ENCODE peak calls at places on chromosomes 2 and 18, in seven cellular contexts. S, E, N, C, O, X and Y are unnamed samples.
A peak's percentile ranks its signal among the peaks of the same experiment; 100 is the strongest.

GRCh38 chr18:51151568-51152511 is 45.6 kb downstream of the MEX3C start:
- DNase-seq in S (no peak), E (no peak), N (no peak), C (no peak), O (no peak), X (no peak), Y (no peak)

GRCh38 chr2:68907923-68908253 is 36.7 kb upstream of the BMP10 start:
- DNase-seq in S (no peak), E (no peak), N (no peak), C (no peak), O (no peak), X (no peak), Y (no peak)

GRCh38 chr18:79944746-79945117 is 6.7 kb downstream of the SLC66A2 start:
- DNase-seq in S (no peak), E (no peak), N (no peak), C (no peak), O (no peak), X (peak; percentile 15), Y (no peak)

GRCh38 chr2:51490576-51491234 is 458.8 kb upstream of the NRXN1 start:
- DNase-seq in S (no peak), E (no peak), N (peak; percentile 38), C (no peak), O (no peak), X (no peak), Y (no peak)

GRCh38 chr2:195543063-195543462 is 114.0 kb upstream of the SLC39A10 start:
- DNase-seq in S (no peak), E (no peak), N (no peak), C (no peak), O (no peak), X (no peak), Y (no peak)

GRCh38 chr2:54589340-54590215 is 133.5 kb downstream of the SPTBN1 start:
- DNase-seq in S (no peak), E (peak; percentile 98), N (peak; percentile 46), C (no peak), O (no peak), X (peak; percentile 79), Y (no peak)

GRCh38 chr2:160367887-160368286 is 125.7 kb downstream of the RBMS1 start:
- DNase-seq in S (no peak), E (no peak), N (no peak), C (peak; percentile 7), O (no peak), X (no peak), Y (no peak)

GRCh38 chr18:30280861-30281470 is 761.6 kb downstream of the DSC3 start:
- DNase-seq in S (peak; percentile 34), E (peak; percentile 42), N (peak; percentile 1), C (no peak), O (no peak), X (peak; percentile 15), Y (peak; percentile 57)

GRCh38 chr2:8447610-8448221 is 234.1 kb upstream of the ID2 start:
- DNase-seq in S (peak; percentile 22), E (no peak), N (no peak), C (no peak), O (no peak), X (no peak), Y (no peak)

GRCh38 chr2:230953843-230954242 is 28.8 kb upstream of the GPR55 start:
- DNase-seq in S (no peak), E (no peak), N (no peak), C (no peak), O (no peak), X (no peak), Y (no peak)

GRCh38 chr2:5725794-5726463 is 33.7 kb downstream of the SOX11 start:
- DNase-seq in S (no peak), E (no peak), N (no peak), C (no peak), O (peak; percentile 85), X (no peak), Y (no peak)

GRCh38 chr2:219247678-219248642 is 2.7 kb downstream of the STK16 start:
- DNase-seq in S (no peak), E (no peak), N (no peak), C (no peak), O (no peak), X (no peak), Y (no peak)

GRCh38 chr2:219466816-219467735 is 31.6 kb upstream of the GMPPA start:
- DNase-seq in S (no peak), E (no peak), N (no peak), C (no peak), O (no peak), X (no peak), Y (no peak)

GRCh38 chr2:159873136-159873728 is 75.2 kb upstream of the CD302 start:
- DNase-seq in S (no peak), E (no peak), N (no peak), C (no peak), O (no peak), X (peak; percentile 19), Y (no peak)

GRCh38 chr2:27715318-27716165 is 51.9 kb downstream of the SLC4A1AP start:
- DNase-seq in S (no peak), E (no peak), N (peak; percentile 93), C (no peak), O (peak; percentile 66), X (peak; percentile 46), Y (no peak)

GRCh38 chr18:361941-362913 is 94.4 kb upstream of the THOC1 start:
- DNase-seq in S (no peak), E (peak; percentile 92), N (peak; percentile 74), C (no peak), O (no peak), X (no peak), Y (no peak)

GRCh38 chr2:187486241-187486640 is 38.2 kb upstream of the CALCRL start:
- DNase-seq in S (no peak), E (no peak), N (no peak), C (no peak), O (no peak), X (no peak), Y (no peak)

GRCh38 chr18:7681261-7681660 is 114.1 kb downstream of the PTPRM start:
- DNase-seq in S (no peak), E (no peak), N (no peak), C (no peak), O (no peak), X (no peak), Y (no peak)

GRCh38 chr2:109609352-109610024 is 4.3 kb downstream of the SEPTIN10 start:
- DNase-seq in S (peak; percentile 62), E (no peak), N (no peak), C (no peak), O (no peak), X (no peak), Y (no peak)

GRCh38 chr18:32018331-32019250 is at the start of gene RNF125:
- DNase-seq in S (peak; percentile 87), E (peak; percentile 5), N (peak; percentile 84), C (peak; percentile 69), O (peak; percentile 85), X (peak; percentile 65), Y (peak; percentile 59)

GRCh38 chr2:23381084-23381483 is 3.9 kb upstream of the KLHL29 start:
- DNase-seq in S (peak; percentile 89), E (peak; percentile 18), N (no peak), C (peak; percentile 44), O (no peak), X (no peak), Y (peak; percentile 73)

GRCh38 chr2:235027558-235028214 is 75.9 kb downstream of the SH3BP4 start:
- DNase-seq in S (no peak), E (no peak), N (no peak), C (no peak), O (no peak), X (no peak), Y (no peak)

GRCh38 chr2:74552914-74553811 is 579 bp downstream of the LOXL3 start:
- DNase-seq in S (no peak), E (no peak), N (peak; percentile 76), C (no peak), O (peak; percentile 78), X (no peak), Y (no peak)

GRCh38 chr2:107362973-107363372 is 463.7 kb upstream of the RGPD4 start:
- DNase-seq in S (no peak), E (no peak), N (no peak), C (no peak), O (no peak), X (no peak), Y (no peak)

GRCh38 chr2:107354143-107354542 is 468.2 kb upstream of the ST6GAL2 start:
- DNase-seq in S (no peak), E (no peak), N (peak; percentile 5), C (no peak), O (no peak), X (no peak), Y (no peak)

GRCh38 chr2:107358921-107359320 is 467.8 kb upstream of the RGPD4 start:
- DNase-seq in S (no peak), E (no peak), N (no peak), C (no peak), O (no peak), X (no peak), Y (no peak)

GRCh38 chr2:107361951-107362350 is 464.7 kb upstream of the RGPD4 start:
- DNase-seq in S (no peak), E (no peak), N (no peak), C (no peak), O (no peak), X (no peak), Y (no peak)

DNA sequence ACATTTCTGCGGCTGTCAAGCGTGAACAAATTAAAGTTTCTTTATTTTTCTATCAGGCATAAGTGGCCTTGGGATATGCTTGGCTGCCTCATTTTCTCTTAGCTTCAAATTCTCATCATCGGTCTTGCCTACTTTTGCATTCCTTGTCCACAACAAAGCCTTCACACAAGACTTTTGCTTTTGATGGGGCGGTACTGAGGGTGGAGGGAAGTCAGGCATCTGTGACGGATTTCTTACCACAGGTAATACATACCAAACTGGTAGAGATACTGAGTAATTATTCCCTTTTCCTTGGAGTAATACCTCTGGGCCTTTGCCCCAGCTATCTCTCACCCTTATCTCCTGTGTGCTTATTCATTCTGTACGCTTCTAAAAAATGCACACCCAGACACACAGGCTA is 468.3 kb upstream of the RGPD4 start:
- DNase-seq in S (no peak), E (no peak), N (no peak), C (no peak), O (no peak), X (no peak), Y (no peak)
- TF ChIP-seq JUND in S (no peak), E (no peak), N (no peak), C (no peak), O (no peak), X (no peak), Y (no peak)

GRCh38 chr2:237414056-237414661 is at the start of gene COL6A3:
- DNase-seq in S (no peak), E (no peak), N (no peak), C (no peak), O (no peak), X (no peak), Y (no peak)
- TF ChIP-seq JUND in S (no peak), E (no peak), N (no peak), C (no peak), O (no peak), X (no peak), Y (no peak)

GRCh38 chr2:3959372-3959771 is 256.0 kb downstream of the DCDC2C start:
- DNase-seq in S (peak; percentile 27), E (peak; percentile 31), N (peak; percentile 75), C (no peak), O (no peak), X (peak; percentile 46), Y (peak; percentile 31)
- TF ChIP-seq JUND in S (no peak), E (no peak), N (no peak), C (no peak), O (no peak), X (no peak), Y (no peak)

DNA sequence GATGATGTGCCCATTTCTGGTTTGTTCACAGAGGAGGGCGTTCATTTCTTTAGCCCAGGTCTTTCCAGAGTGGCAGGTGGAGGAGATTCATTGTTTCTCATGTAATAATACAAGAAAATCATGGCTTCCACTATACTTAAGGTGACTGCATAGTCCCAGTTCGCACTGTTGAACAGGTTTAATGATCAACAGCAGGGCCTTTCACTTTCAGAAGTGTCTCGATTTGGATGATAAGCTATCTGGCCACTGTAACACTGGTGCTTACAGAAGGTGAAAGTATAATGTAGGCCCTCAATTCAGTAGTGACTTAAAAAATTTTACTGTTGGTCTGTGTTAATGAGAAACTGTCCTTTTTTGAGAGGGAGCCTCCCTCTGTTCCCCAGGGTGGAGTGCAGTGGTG is 1.4 kb downstream of the RMC1 start:
- DNase-seq in S (no peak), E (no peak), N (no peak), C (peak; percentile 66), O (no peak), X (no peak), Y (no peak)
- TF ChIP-seq JUND in S (no peak), E (no peak), N (no peak), C (no peak), O (no peak), X (no peak), Y (no peak)